ENCODE peak calls at places on chromosomes 16 and 17, in four cellular contexts. One of them, this sample, is unnamed.
A peak's percentile ranks its signal among the peaks of the same experiment; 100 is the strongest.

GRCh38 chr16:84532299-84532724 is 27.9 kb upstream of the MEAK7 start:
- DNase-seq in K562: no peak
- DNase-seq in HepG2: peak; percentile 56
- DNase-seq in H1: peak; percentile 87
- DNase-seq in this sample: peak; percentile 85

GRCh38 chr17:56891751-56892150 is 22.1 kb downstream of the TRIM25 start:
- DNase-seq in HepG2: no peak
- DNase-seq in H1: no peak
- DNase-seq in K562: peak; percentile 42
- DNase-seq in this sample: no peak

GRCh38 chr16:67936124-67936875 is at the start of gene PSMB10:
- DNase-seq in K562: peak; percentile 71
- DNase-seq in HepG2: peak; percentile 51
- DNase-seq in H1: no peak
- DNase-seq in this sample: peak; percentile 54

GRCh38 chr16:67241008-67241900 is 6.0 kb downstream of the FHOD1 start:
- DNase-seq in K562: peak; percentile 70
- DNase-seq in H1: no peak
- DNase-seq in HepG2: peak; percentile 32
- DNase-seq in this sample: peak; percentile 76

GRCh38 chr16:84526794-84527485 is 22.5 kb upstream of the MEAK7 start:
- DNase-seq in K562: no peak
- DNase-seq in H1: no peak
- DNase-seq in HepG2: no peak
- DNase-seq in this sample: no peak

GRCh38 chr16:89805136-89805905 is 11.1 kb downstream of the FANCA start:
- DNase-seq in HepG2: no peak
- DNase-seq in K562: no peak
- DNase-seq in H1: no peak
- DNase-seq in this sample: no peak

GRCh38 chr17:8997994-8998628 is 23.2 kb upstream of the NTN1 start:
- DNase-seq in K562: peak; percentile 69
- DNase-seq in HepG2: peak; percentile 41
- DNase-seq in H1: no peak
- DNase-seq in this sample: peak; percentile 89

GRCh38 chr17:36002631-36003030 is 1.3 kb upstream of the CCL15 start:
- DNase-seq in H1: no peak
- DNase-seq in K562: no peak
- DNase-seq in HepG2: no peak
- DNase-seq in this sample: no peak

GRCh38 chr16:10617662-10618420 is 37.4 kb upstream of the EMP2 start:
- DNase-seq in HepG2: no peak
- DNase-seq in K562: no peak
- DNase-seq in H1: no peak
- DNase-seq in this sample: no peak

GRCh38 chr16:31365131-31365865 is 10.3 kb downstream of the ITGAX start:
- DNase-seq in H1: no peak
- DNase-seq in K562: no peak
- DNase-seq in HepG2: no peak
- DNase-seq in this sample: no peak

GRCh38 chr17:44587339-44587738 is 30.1 kb downstream of the FZD2 start:
- DNase-seq in HepG2: peak; percentile 43
- DNase-seq in K562: no peak
- DNase-seq in H1: no peak
- DNase-seq in this sample: peak; percentile 97

GRCh38 chr16:75908718-75909117 is 182.4 kb upstream of the CPHXL start:
- DNase-seq in H1: no peak
- DNase-seq in HepG2: no peak
- DNase-seq in K562: no peak
- DNase-seq in this sample: no peak

GRCh38 chr17:2089021-2089422 is 34.1 kb downstream of the HIC1 start:
- DNase-seq in H1: no peak
- DNase-seq in HepG2: no peak
- DNase-seq in K562: peak; percentile 19
- DNase-seq in this sample: no peak

GRCh38 chr17:32610943-32611342 is 124.2 kb downstream of the CDK5R1 start:
- DNase-seq in K562: no peak
- DNase-seq in H1: no peak
- DNase-seq in HepG2: no peak
- DNase-seq in this sample: no peak

GRCh38 chr16:86294535-86294934 is 215.8 kb upstream of the FOXF1 start:
- DNase-seq in H1: no peak
- DNase-seq in K562: no peak
- DNase-seq in HepG2: no peak
- DNase-seq in this sample: no peak

GRCh38 chr16:77307764-77308561 is 108.8 kb downstream of the SYCE1L start:
- DNase-seq in HepG2: no peak
- DNase-seq in K562: no peak
- DNase-seq in H1: no peak
- DNase-seq in this sample: peak; percentile 73

GRCh38 chr17:50953831-50954601 is 87.9 kb upstream of the TOB1 start:
- DNase-seq in HepG2: no peak
- DNase-seq in K562: no peak
- DNase-seq in H1: no peak
- DNase-seq in this sample: no peak

GRCh38 chr16:73794936-73795335 is 501.7 kb upstream of the PSMD7 start:
- DNase-seq in H1: no peak
- DNase-seq in HepG2: no peak
- DNase-seq in K562: no peak
- DNase-seq in this sample: no peak

GRCh38 chr17:42460371-42460770 is 1.7 kb downstream of the ATP6V0A1 start:
- DNase-seq in H1: no peak
- DNase-seq in K562: no peak
- DNase-seq in HepG2: no peak
- DNase-seq in this sample: no peak

GRCh38 chr16:56190903-56191806 is at the start of gene GNAO1:
- DNase-seq in K562: peak; percentile 92
- DNase-seq in HepG2: no peak
- DNase-seq in H1: no peak
- DNase-seq in this sample: peak; percentile 47

GRCh38 chr17:79575229-79575628 is 35.6 kb downstream of the RBFOX3 start:
- DNase-seq in K562: no peak
- DNase-seq in HepG2: no peak
- DNase-seq in H1: no peak
- DNase-seq in this sample: no peak

DNA sequence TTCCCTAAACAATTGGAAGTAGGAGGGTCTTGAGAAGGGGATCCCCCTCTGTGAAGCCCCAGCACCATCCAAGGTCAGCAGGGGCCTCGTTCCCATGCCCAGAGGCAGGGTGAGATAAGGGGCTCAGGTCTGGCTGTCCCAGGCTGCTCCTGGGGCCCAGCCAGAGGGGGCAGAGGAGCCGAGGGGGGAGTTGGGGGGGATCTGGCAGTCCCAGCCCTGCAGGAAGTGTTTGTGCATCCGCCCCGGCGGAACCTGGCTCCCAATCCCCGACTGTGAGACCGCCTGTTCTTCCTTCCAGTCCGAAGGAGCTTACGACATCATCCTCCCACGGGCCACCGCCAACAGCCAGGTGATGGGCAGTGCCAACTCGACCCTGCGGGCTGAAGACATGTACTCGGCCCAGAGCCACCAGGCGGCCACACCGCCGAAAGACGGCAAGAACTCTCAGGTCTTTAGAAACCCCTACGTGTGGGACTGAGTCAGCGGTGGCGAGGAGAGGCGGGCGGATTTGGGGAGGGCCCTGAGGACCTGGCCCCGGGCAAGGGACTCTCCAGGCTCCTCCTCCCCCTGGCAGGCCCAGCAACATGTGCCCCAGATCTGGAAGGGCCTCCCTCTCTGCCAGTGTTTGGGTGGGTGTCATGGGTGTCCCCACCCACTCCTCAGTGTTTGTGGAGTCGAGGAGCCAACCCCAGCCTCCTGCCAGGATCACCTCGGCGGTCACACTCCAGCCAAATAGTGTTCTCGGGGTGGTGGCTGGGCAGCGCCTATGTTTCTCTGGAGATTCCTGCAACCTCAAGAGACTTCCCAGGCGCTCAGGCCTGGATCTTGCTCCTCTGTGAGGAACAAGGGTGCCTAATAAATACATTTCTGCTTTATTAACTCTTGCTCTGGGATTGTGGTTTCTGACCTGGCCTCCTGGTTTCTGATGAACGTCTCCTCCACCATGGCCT is 14.9 kb downstream of the GPRC5C start:
- DNase-seq in K562: no peak
- DNase-seq in HepG2: no peak
- DNase-seq in H1: no peak
- DNase-seq in this sample: no peak
- TF ChIP-seq JUN in K562: no peak
- TF ChIP-seq JUN in HepG2: no peak
- TF ChIP-seq JUN in H1: no peak
- TF ChIP-seq JUN in this sample: no peak

GRCh38 chr17:7982171-7982570 is 20.2 kb upstream of the GUCY2D start:
- DNase-seq in K562: no peak
- DNase-seq in H1: no peak
- DNase-seq in HepG2: no peak
- DNase-seq in this sample: no peak
- TF ChIP-seq CHD2 in K562: no peak
- TF ChIP-seq CHD2 in H1: no peak
- TF ChIP-seq CHD2 in HepG2: no peak
- TF ChIP-seq CHD2 in this sample: no peak

DNA sequence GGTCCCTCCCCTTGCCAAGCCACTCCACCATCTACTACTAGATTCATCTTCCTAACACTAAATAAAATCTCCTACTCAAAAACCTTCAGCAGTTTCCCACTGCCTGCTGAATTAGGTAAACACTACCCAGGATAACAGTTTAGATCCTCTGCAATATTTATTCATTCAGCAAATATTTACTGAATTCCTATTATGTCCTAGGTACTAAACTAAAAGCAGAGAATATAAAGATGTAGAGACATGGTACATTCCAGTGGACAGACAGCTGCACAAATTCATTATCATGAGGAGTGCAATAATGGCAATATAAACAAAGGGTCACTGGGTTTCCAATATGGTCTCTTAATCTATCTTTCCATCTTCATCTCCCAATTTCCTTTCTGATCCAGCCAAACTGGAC is 30.7 kb upstream of the HOXB13 start:
- DNase-seq in H1: no peak
- DNase-seq in HepG2: no peak
- DNase-seq in K562: no peak
- DNase-seq in this sample: no peak
- TF ChIP-seq JUN in H1: no peak
- TF ChIP-seq JUN in HepG2: no peak
- TF ChIP-seq JUN in K562: no peak
- TF ChIP-seq JUN in this sample: no peak

GRCh38 chr16:29760567-29761279 is 14.9 kb upstream of the C16orf54 start:
- DNase-seq in H1: no peak
- DNase-seq in K562: no peak
- DNase-seq in HepG2: no peak
- DNase-seq in this sample: no peak

GRCh38 chr16:29757950-29758466 is 12.2 kb upstream of the C16orf54 start:
- DNase-seq in H1: no peak
- DNase-seq in K562: no peak
- DNase-seq in HepG2: peak; percentile 82
- DNase-seq in this sample: no peak

GRCh38 chr16:29763326-29763725 is 14.7 kb upstream of the ZG16 start:
- DNase-seq in H1: no peak
- DNase-seq in K562: no peak
- DNase-seq in HepG2: no peak
- DNase-seq in this sample: no peak

GRCh38 chr16:29765167-29766032 is 12.7 kb upstream of the ZG16 start:
- DNase-seq in H1: no peak
- DNase-seq in HepG2: peak; percentile 92
- DNase-seq in K562: no peak
- DNase-seq in this sample: no peak

GRCh38 chr16:29761882-29762281 is 16.1 kb upstream of the C16orf54 start:
- DNase-seq in K562: no peak
- DNase-seq in H1: no peak
- DNase-seq in HepG2: no peak
- DNase-seq in this sample: no peak
- TF ChIP-seq CHD2 in K562: no peak
- TF ChIP-seq CHD2 in H1: no peak
- TF ChIP-seq CHD2 in HepG2: no peak
- TF ChIP-seq CHD2 in this sample: no peak

GRCh38 chr17:7438050-7438614 is 1.2 kb upstream of the FGF11 start:
- DNase-seq in K562: peak; percentile 55
- DNase-seq in H1: no peak
- DNase-seq in HepG2: no peak
- DNase-seq in this sample: no peak
- TF ChIP-seq JUN in K562: no peak
- TF ChIP-seq JUN in H1: no peak
- TF ChIP-seq JUN in HepG2: no peak
- TF ChIP-seq JUN in this sample: no peak